ENCODE peak calls at places on chromosomes 6 and 20, in seven cellular contexts. One of them, this sample, is unnamed.

GRCh38 chr6:3409699-3410384 is 47.0 kb downstream of the SLC22A23 start:
- DNase-seq in fibroblast of the aortic adventitia: no peak
- DNase-seq in upper lobe of left lung: peak
- DNase-seq in NT2/D1: no peak
- DNase-seq in astrocyte of the spinal cord: no peak
- DNase-seq in AG09309: no peak
- DNase-seq in left lung: no peak
- DNase-seq in this sample: no peak

GRCh38 chr20:3133156-3133555 is 26.5 kb downstream of the FASTKD5 start:
- DNase-seq in left lung: no peak
- DNase-seq in fibroblast of the aortic adventitia: no peak
- DNase-seq in AG09309: no peak
- DNase-seq in upper lobe of left lung: no peak
- DNase-seq in NT2/D1: no peak
- DNase-seq in astrocyte of the spinal cord: peak
- DNase-seq in this sample: no peak

GRCh38 chr6:158031445-158032353 is 50.0 kb downstream of the SYNJ2 start:
- DNase-seq in astrocyte of the spinal cord: peak
- DNase-seq in left lung: peak
- DNase-seq in upper lobe of left lung: peak
- DNase-seq in AG09309: peak
- DNase-seq in fibroblast of the aortic adventitia: peak
- DNase-seq in NT2/D1: no peak
- DNase-seq in this sample: no peak

GRCh38 chr6:2522521-2522920 is 228.2 kb downstream of the MYLK4 start:
- DNase-seq in fibroblast of the aortic adventitia: no peak
- DNase-seq in left lung: no peak
- DNase-seq in AG09309: no peak
- DNase-seq in NT2/D1: no peak
- DNase-seq in upper lobe of left lung: no peak
- DNase-seq in astrocyte of the spinal cord: peak
- DNase-seq in this sample: no peak

GRCh38 chr6:10531942-10532341 is 10.8 kb downstream of the GCNT2 start:
- DNase-seq in left lung: no peak
- DNase-seq in upper lobe of left lung: peak
- DNase-seq in NT2/D1: no peak
- DNase-seq in AG09309: no peak
- DNase-seq in fibroblast of the aortic adventitia: no peak
- DNase-seq in astrocyte of the spinal cord: no peak
- DNase-seq in this sample: no peak

GRCh38 chr20:42475773-42476172 is 713.9 kb downstream of the PTPRT start:
- DNase-seq in left lung: peak
- DNase-seq in upper lobe of left lung: no peak
- DNase-seq in astrocyte of the spinal cord: no peak
- DNase-seq in fibroblast of the aortic adventitia: no peak
- DNase-seq in AG09309: no peak
- DNase-seq in NT2/D1: no peak
- DNase-seq in this sample: no peak

GRCh38 chr6:138430361-138431145 is 26.5 kb downstream of the HEBP2 start:
- DNase-seq in fibroblast of the aortic adventitia: no peak
- DNase-seq in NT2/D1: no peak
- DNase-seq in astrocyte of the spinal cord: no peak
- DNase-seq in upper lobe of left lung: no peak
- DNase-seq in left lung: no peak
- DNase-seq in AG09309: no peak
- DNase-seq in this sample: no peak

GRCh38 chr6:11101417-11101816 is 7.8 kb downstream of the SMIM13 start:
- DNase-seq in AG09309: no peak
- DNase-seq in left lung: no peak
- DNase-seq in fibroblast of the aortic adventitia: no peak
- DNase-seq in upper lobe of left lung: no peak
- DNase-seq in NT2/D1: no peak
- DNase-seq in astrocyte of the spinal cord: no peak
- DNase-seq in this sample: no peak

GRCh38 chr6:160535270-160535669 is 128.8 kb downstream of the LPA start:
- DNase-seq in upper lobe of left lung: no peak
- DNase-seq in astrocyte of the spinal cord: no peak
- DNase-seq in fibroblast of the aortic adventitia: no peak
- DNase-seq in left lung: no peak
- DNase-seq in AG09309: no peak
- DNase-seq in NT2/D1: no peak
- DNase-seq in this sample: no peak

GRCh38 chr6:111781055-111781708 is 92.1 kb downstream of the FYN start:
- DNase-seq in AG09309: peak
- DNase-seq in left lung: no peak
- DNase-seq in NT2/D1: no peak
- DNase-seq in astrocyte of the spinal cord: no peak
- DNase-seq in upper lobe of left lung: no peak
- DNase-seq in fibroblast of the aortic adventitia: peak
- DNase-seq in this sample: no peak

GRCh38 chr6:131135244-131136020 is at the start of gene AKAP7:
- DNase-seq in fibroblast of the aortic adventitia: peak
- DNase-seq in left lung: peak
- DNase-seq in upper lobe of left lung: peak
- DNase-seq in astrocyte of the spinal cord: peak
- DNase-seq in NT2/D1: peak
- DNase-seq in AG09309: no peak
- DNase-seq in this sample: peak

GRCh38 chr20:34938466-34939163 is 17.0 kb downstream of the GSS start:
- DNase-seq in upper lobe of left lung: peak
- DNase-seq in NT2/D1: no peak
- DNase-seq in astrocyte of the spinal cord: no peak
- DNase-seq in fibroblast of the aortic adventitia: no peak
- DNase-seq in AG09309: no peak
- DNase-seq in left lung: no peak
- DNase-seq in this sample: no peak

GRCh38 chr6:53910834-53911233 is 116.0 kb downstream of the LRRC1 start:
- DNase-seq in left lung: no peak
- DNase-seq in astrocyte of the spinal cord: no peak
- DNase-seq in fibroblast of the aortic adventitia: no peak
- DNase-seq in upper lobe of left lung: no peak
- DNase-seq in NT2/D1: no peak
- DNase-seq in AG09309: no peak
- DNase-seq in this sample: no peak

GRCh38 chr6:11938285-11938890 is 73.7 kb upstream of the HIVEP1 start:
- DNase-seq in left lung: no peak
- DNase-seq in NT2/D1: peak
- DNase-seq in astrocyte of the spinal cord: no peak
- DNase-seq in fibroblast of the aortic adventitia: no peak
- DNase-seq in upper lobe of left lung: no peak
- DNase-seq in AG09309: no peak
- DNase-seq in this sample: no peak

GRCh38 chr20:10696650-10697049 is 22.9 kb upstream of the JAG1 start:
- DNase-seq in NT2/D1: no peak
- DNase-seq in fibroblast of the aortic adventitia: no peak
- DNase-seq in left lung: peak
- DNase-seq in AG09309: no peak
- DNase-seq in astrocyte of the spinal cord: no peak
- DNase-seq in upper lobe of left lung: no peak
- DNase-seq in this sample: no peak

GRCh38 chr6:113350521-113350920 is 506.6 kb upstream of the MARCKS start:
- DNase-seq in astrocyte of the spinal cord: no peak
- DNase-seq in NT2/D1: no peak
- DNase-seq in fibroblast of the aortic adventitia: peak
- DNase-seq in left lung: no peak
- DNase-seq in AG09309: no peak
- DNase-seq in upper lobe of left lung: no peak
- DNase-seq in this sample: no peak

GRCh38 chr20:36454664-36455427 is 86.5 kb upstream of the MYL9 start:
- DNase-seq in left lung: peak
- DNase-seq in astrocyte of the spinal cord: no peak
- DNase-seq in AG09309: no peak
- DNase-seq in NT2/D1: no peak
- DNase-seq in upper lobe of left lung: peak
- DNase-seq in fibroblast of the aortic adventitia: no peak
- DNase-seq in this sample: no peak

GRCh38 chr6:159758031-159759001 is 3.5 kb upstream of the ACAT2 start:
- DNase-seq in fibroblast of the aortic adventitia: peak
- DNase-seq in upper lobe of left lung: no peak
- DNase-seq in left lung: no peak
- DNase-seq in astrocyte of the spinal cord: peak
- DNase-seq in AG09309: no peak
- DNase-seq in NT2/D1: no peak
- DNase-seq in this sample: no peak

GRCh38 chr6:3336859-3337515 is 78.2 kb downstream of the PSMG4 start:
- DNase-seq in fibroblast of the aortic adventitia: no peak
- DNase-seq in upper lobe of left lung: no peak
- DNase-seq in astrocyte of the spinal cord: no peak
- DNase-seq in AG09309: no peak
- DNase-seq in left lung: no peak
- DNase-seq in NT2/D1: no peak
- DNase-seq in this sample: no peak

GRCh38 chr20:16966276-16966880 is 218.2 kb downstream of the OTOR start:
- DNase-seq in NT2/D1: no peak
- DNase-seq in upper lobe of left lung: no peak
- DNase-seq in fibroblast of the aortic adventitia: no peak
- DNase-seq in left lung: no peak
- DNase-seq in astrocyte of the spinal cord: no peak
- DNase-seq in AG09309: no peak
- DNase-seq in this sample: no peak

GRCh38 chr6:119484598-119484997 is 135.0 kb upstream of the MAN1A1 start:
- DNase-seq in upper lobe of left lung: no peak
- DNase-seq in fibroblast of the aortic adventitia: peak
- DNase-seq in AG09309: peak
- DNase-seq in left lung: no peak
- DNase-seq in astrocyte of the spinal cord: peak
- DNase-seq in NT2/D1: no peak
- DNase-seq in this sample: no peak

GRCh38 chr6:21595951-21596378 is 2.4 kb downstream of the SOX4 start:
- DNase-seq in left lung: peak
- DNase-seq in upper lobe of left lung: no peak
- DNase-seq in fibroblast of the aortic adventitia: no peak
- DNase-seq in astrocyte of the spinal cord: no peak
- DNase-seq in AG09309: no peak
- DNase-seq in NT2/D1: no peak
- DNase-seq in this sample: no peak

GRCh38 chr6:131754715-131755567 is 44.1 kb upstream of the CTAGE9 start:
- DNase-seq in upper lobe of left lung: no peak
- DNase-seq in fibroblast of the aortic adventitia: no peak
- DNase-seq in astrocyte of the spinal cord: no peak
- DNase-seq in left lung: no peak
- DNase-seq in AG09309: no peak
- DNase-seq in NT2/D1: no peak
- DNase-seq in this sample: no peak

GRCh38 chr6:37036146-37036545 is 30.7 kb downstream of the FGD2 start:
- DNase-seq in left lung: no peak
- DNase-seq in upper lobe of left lung: no peak
- DNase-seq in AG09309: no peak
- DNase-seq in fibroblast of the aortic adventitia: no peak
- DNase-seq in astrocyte of the spinal cord: no peak
- DNase-seq in NT2/D1: no peak
- DNase-seq in this sample: no peak
- H3K4me3 ChIP-seq in left lung: no peak
- H3K4me3 ChIP-seq in upper lobe of left lung: no peak
- H3K4me3 ChIP-seq in AG09309: no peak
- H3K4me3 ChIP-seq in fibroblast of the aortic adventitia: no peak
- H3K4me3 ChIP-seq in astrocyte of the spinal cord: no peak
- H3K4me3 ChIP-seq in NT2/D1: no peak
- H3K4me3 ChIP-seq in this sample: no peak

GRCh38 chr20:46900068-46900467 is 5.4 kb downstream of the EYA2 start:
- DNase-seq in fibroblast of the aortic adventitia: no peak
- DNase-seq in upper lobe of left lung: no peak
- DNase-seq in left lung: no peak
- DNase-seq in AG09309: no peak
- DNase-seq in astrocyte of the spinal cord: no peak
- DNase-seq in NT2/D1: no peak
- DNase-seq in this sample: no peak
- H3K4me3 ChIP-seq in fibroblast of the aortic adventitia: no peak
- H3K4me3 ChIP-seq in upper lobe of left lung: no peak
- H3K4me3 ChIP-seq in left lung: no peak
- H3K4me3 ChIP-seq in AG09309: no peak
- H3K4me3 ChIP-seq in astrocyte of the spinal cord: no peak
- H3K4me3 ChIP-seq in NT2/D1: no peak
- H3K4me3 ChIP-seq in this sample: no peak

GRCh38 chr6:128882991-128883571 is at the start of gene LAMA2:
- DNase-seq in astrocyte of the spinal cord: peak
- DNase-seq in fibroblast of the aortic adventitia: peak
- DNase-seq in upper lobe of left lung: peak
- DNase-seq in AG09309: peak
- DNase-seq in NT2/D1: no peak
- DNase-seq in left lung: peak
- DNase-seq in this sample: peak
- H3K4me3 ChIP-seq in astrocyte of the spinal cord: peak
- H3K4me3 ChIP-seq in fibroblast of the aortic adventitia: peak
- H3K4me3 ChIP-seq in upper lobe of left lung: peak
- H3K4me3 ChIP-seq in AG09309: peak
- H3K4me3 ChIP-seq in NT2/D1: no peak
- H3K4me3 ChIP-seq in left lung: peak
- H3K4me3 ChIP-seq in this sample: peak

GRCh38 chr6:32956176-32956575 is 3.3 kb upstream of the HLA-DMA start:
- DNase-seq in NT2/D1: no peak
- DNase-seq in fibroblast of the aortic adventitia: no peak
- DNase-seq in astrocyte of the spinal cord: no peak
- DNase-seq in upper lobe of left lung: no peak
- DNase-seq in AG09309: no peak
- DNase-seq in left lung: no peak
- DNase-seq in this sample: no peak
- H3K4me3 ChIP-seq in NT2/D1: no peak
- H3K4me3 ChIP-seq in fibroblast of the aortic adventitia: no peak
- H3K4me3 ChIP-seq in astrocyte of the spinal cord: no peak
- H3K4me3 ChIP-seq in upper lobe of left lung: no peak
- H3K4me3 ChIP-seq in AG09309: no peak
- H3K4me3 ChIP-seq in left lung: no peak
- H3K4me3 ChIP-seq in this sample: no peak

DNA sequence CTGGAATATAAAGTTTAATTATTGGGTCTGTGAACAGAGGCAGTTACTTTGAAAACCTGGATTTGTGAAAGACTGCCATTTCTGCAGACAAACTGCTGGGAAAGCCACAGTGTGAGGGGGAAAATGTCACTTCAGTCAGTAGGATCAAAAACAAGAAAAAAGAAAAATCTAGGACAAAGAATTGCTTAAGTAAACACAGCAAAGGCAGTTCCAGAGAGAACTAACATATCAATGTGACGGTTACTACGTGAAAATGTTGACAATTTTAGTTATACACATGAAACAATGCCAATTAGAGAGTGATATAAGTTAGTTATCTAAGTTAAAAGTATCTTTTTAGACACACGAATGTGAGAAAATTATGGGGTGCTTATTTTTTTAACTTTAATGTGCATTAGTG is 270.4 kb upstream of the RUNX2 start:
- DNase-seq in fibroblast of the aortic adventitia: no peak
- DNase-seq in astrocyte of the spinal cord: no peak
- DNase-seq in left lung: no peak
- DNase-seq in NT2/D1: no peak
- DNase-seq in AG09309: no peak
- DNase-seq in upper lobe of left lung: no peak
- DNase-seq in this sample: no peak
- H3K4me3 ChIP-seq in fibroblast of the aortic adventitia: no peak
- H3K4me3 ChIP-seq in astrocyte of the spinal cord: no peak
- H3K4me3 ChIP-seq in left lung: no peak
- H3K4me3 ChIP-seq in NT2/D1: no peak
- H3K4me3 ChIP-seq in AG09309: no peak
- H3K4me3 ChIP-seq in upper lobe of left lung: no peak
- H3K4me3 ChIP-seq in this sample: no peak

DNA sequence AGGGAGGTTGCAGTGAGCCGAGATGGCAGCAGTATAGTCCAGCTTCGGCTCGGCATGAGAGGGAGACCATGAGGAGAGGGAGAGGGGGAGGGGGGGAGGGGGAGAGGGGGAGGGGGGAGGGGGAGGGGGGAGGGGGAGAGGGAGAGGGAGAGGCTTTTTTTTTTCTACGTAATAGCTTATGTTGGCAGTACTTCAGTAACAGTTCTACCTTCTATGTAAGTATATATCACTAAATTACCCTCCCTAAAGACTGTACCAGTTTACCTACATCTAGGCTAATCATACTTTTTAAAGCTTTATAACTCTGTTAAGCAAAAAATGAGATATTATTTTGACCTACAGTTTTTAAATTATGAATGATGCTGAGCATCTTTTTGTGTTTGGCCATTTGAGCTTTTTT is 13.6 kb downstream of the TM9SF4 start:
- DNase-seq in fibroblast of the aortic adventitia: no peak
- DNase-seq in AG09309: no peak
- DNase-seq in upper lobe of left lung: no peak
- DNase-seq in astrocyte of the spinal cord: no peak
- DNase-seq in left lung: no peak
- DNase-seq in NT2/D1: no peak
- DNase-seq in this sample: no peak
- H3K4me3 ChIP-seq in fibroblast of the aortic adventitia: no peak
- H3K4me3 ChIP-seq in AG09309: no peak
- H3K4me3 ChIP-seq in upper lobe of left lung: no peak
- H3K4me3 ChIP-seq in astrocyte of the spinal cord: no peak
- H3K4me3 ChIP-seq in left lung: no peak
- H3K4me3 ChIP-seq in NT2/D1: no peak
- H3K4me3 ChIP-seq in this sample: no peak